ENCODE peak calls at places on chromosomes 12 and 14, in five cellular contexts. Q is HepG2, P is GM23338, H is Panc1, T is GM12891. C is an unnamed sample.
A peak's percentile ranks its signal among the peaks of the same experiment; 100 is the strongest.

GRCh38 chr12:19382111-19382526 is 57.2 kb upstream of the AEBP2 start:
- DNase-seq in P (peak; percentile 57), Q (peak; percentile 9), T (no peak), H (no peak), C (peak; percentile 32)

GRCh38 chr12:111434680-111435338 is 29.1 kb downstream of the SH2B3 start:
- DNase-seq in P (peak; percentile 41), Q (no peak), T (no peak), H (no peak), C (peak; percentile 93)

GRCh38 chr12:9971158-9971557 is at the start of gene CLEC12A:
- DNase-seq in Q (no peak), H (no peak), T (no peak), P (no peak), C (no peak)

GRCh38 chr14:37903561-37904191 is 304.0 kb upstream of the SSTR1 start:
- DNase-seq in Q (peak; percentile 75), H (peak; percentile 8), T (no peak), P (peak; percentile 85), C (no peak)

GRCh38 chr12:47328831-47329545 is 249.2 kb upstream of the AMIGO2 start:
- DNase-seq in P (no peak), Q (no peak), T (no peak), H (no peak), C (no peak)

GRCh38 chr12:31323466-31324115 is 2.4 kb downstream of the SINHCAF start:
- DNase-seq in P (peak; percentile 56), T (peak; percentile 20), Q (no peak), H (no peak), C (peak; percentile 92)

GRCh38 chr12:65740873-65741600 is 83.2 kb upstream of the HMGA2 start:
- DNase-seq in P (peak; percentile 93), H (peak; percentile 27), Q (peak; percentile 69), T (peak; percentile 65), C (peak; percentile 76)

GRCh38 chr14:97251423-97252155 is 454.4 kb downstream of the VRK1 start:
- DNase-seq in P (peak; percentile 71), Q (no peak), H (no peak), T (no peak), C (no peak)

GRCh38 chr14:102525213-102526143 is 15.9 kb upstream of the ANKRD9 start:
- DNase-seq in T (no peak), P (no peak), Q (peak; percentile 55), H (no peak), C (no peak)

GRCh38 chr12:92027243-92027642 is 118.4 kb downstream of the BTG1 start:
- DNase-seq in T (no peak), H (no peak), P (no peak), Q (no peak), C (no peak)

GRCh38 chr14:21059842-21060589 is 2.4 kb downstream of the RNASE8 start:
- DNase-seq in P (no peak), Q (no peak), T (no peak), H (no peak), C (no peak)

GRCh38 chr12:49296034-49296835 is 1.3 kb downstream of the PRPH start:
- DNase-seq in T (peak; percentile 90), H (no peak), Q (peak; percentile 27), P (peak; percentile 78), C (peak; percentile 86)

GRCh38 chr12:42789808-42790760 is 200.5 kb upstream of the PRICKLE1 start:
- DNase-seq in Q (no peak), T (no peak), H (no peak), P (no peak), C (no peak)

GRCh38 chr14:72060460-72060859 is 128.2 kb downstream of the RGS6 start:
- DNase-seq in T (no peak), Q (no peak), H (no peak), P (no peak), C (no peak)

GRCh38 chr12:6949063-6949594 is 2.0 kb upstream of the PTPN6 start:
- DNase-seq in Q (no peak), T (no peak), P (no peak), H (no peak), C (peak; percentile 79)

GRCh38 chr14:104087505-104087904 is 2.0 kb downstream of the ASPG start:
- DNase-seq in H (no peak), T (no peak), Q (no peak), P (peak; percentile 0), C (no peak)

GRCh38 chr12:117036547-117036946 is 62.7 kb downstream of the TESC start:
- DNase-seq in H (no peak), T (no peak), P (no peak), Q (no peak), C (peak; percentile 41)

GRCh38 chr14:96090441-96091148 is 51.4 kb downstream of the C14orf132 start:
- DNase-seq in H (no peak), P (no peak), Q (no peak), T (no peak), C (peak; percentile 72)

GRCh38 chr12:16726879-16727278 is 120.9 kb upstream of the LMO3 start:
- DNase-seq in T (no peak), Q (no peak), P (no peak), H (no peak), C (no peak)

GRCh38 chr12:47094804-47095203 is 15.0 kb upstream of the AMIGO2 start:
- DNase-seq in H (no peak), Q (no peak), T (no peak), P (no peak), C (no peak)

GRCh38 chr12:130953783-130954543 is at the start of gene ADGRD1:
- DNase-seq in Q (no peak), P (peak; percentile 38), T (no peak), H (no peak), C (no peak)

GRCh38 chr12:48815281-48816110 is 2.8 kb upstream of the CACNB3 start:
- DNase-seq in H (peak; percentile 48), Q (peak; percentile 41), T (no peak), P (peak; percentile 90), C (peak; percentile 83)

GRCh38 chr12:62466596-62467411 is at the start of gene MON2:
- DNase-seq in T (peak; percentile 89), H (peak; percentile 22), P (peak; percentile 89), Q (peak; percentile 73), C (peak; percentile 98)

GRCh38 chr12:12684375-12685106 is 11.4 kb downstream of the GPR19 start:
- DNase-seq in H (no peak), T (no peak), Q (peak; percentile 13), P (peak; percentile 99), C (no peak)

GRCh38 chr14:36086629-36087380 is 89.7 kb downstream of the PTCSC3 start:
- DNase-seq in T (no peak), P (no peak), H (no peak), Q (no peak), C (no peak)

GRCh38 chr14:40119321-40119720 is 687.1 kb upstream of the FBXO33 start:
- DNase-seq in Q (no peak), T (no peak), H (no peak), P (no peak), C (no peak)

GRCh38 chr14:69010632-69011031 is 31.5 kb upstream of the ACTN1 start:
- DNase-seq in H (no peak), Q (no peak), P (no peak), T (no peak), C (no peak)

GRCh38 chr14:68947802-68948201 is 31.3 kb downstream of the ACTN1 start:
- DNase-seq in H (no peak), T (no peak), P (no peak), Q (no peak), C (peak; percentile 70)

DNA sequence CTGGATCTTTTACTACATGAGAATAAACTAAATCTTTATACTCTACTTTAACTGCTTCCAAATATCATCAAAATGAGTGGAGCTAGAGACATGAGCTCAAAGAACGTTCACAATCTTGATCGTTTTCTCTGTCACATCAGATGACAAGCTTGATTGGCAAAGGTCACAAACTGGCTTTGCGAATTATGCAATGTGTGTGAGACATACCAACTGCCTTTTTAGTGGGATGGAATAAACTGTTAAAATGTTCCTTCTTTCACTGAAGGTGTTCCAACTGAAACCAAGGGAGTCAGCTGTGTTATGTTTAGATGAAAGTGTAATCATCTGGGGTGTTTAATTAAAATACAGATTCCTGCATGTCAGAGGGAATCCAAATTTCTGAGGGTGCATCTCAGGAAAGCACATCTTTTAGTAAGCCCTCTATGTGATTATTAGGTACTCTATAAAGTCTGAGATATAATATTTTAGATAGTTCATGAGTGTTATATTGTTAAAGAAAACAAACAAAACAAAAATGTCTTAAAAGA is 21.9 kb downstream of the KITLG start:
- DNase-seq in Q (no peak), P (no peak), H (no peak), T (no peak), C (no peak)
- TF ChIP-seq POLR2AphosphoS5 in Q (no peak), P (no peak), H (no peak), T (no peak), C (no peak)

GRCh38 chr12:132881853-132882252 is 5.6 kb downstream of the CHFR start:
- DNase-seq in T (no peak), P (no peak), Q (no peak), H (no peak), C (no peak)
- TF ChIP-seq POLR2AphosphoS5 in T (no peak), P (no peak), Q (no peak), H (no peak), C (no peak)

GRCh38 chr12:89345376-89345775 is 6.9 kb downstream of the DUSP6 start:
- DNase-seq in Q (no peak), P (no peak), T (no peak), H (no peak), C (no peak)

GRCh38 chr12:89347325-89347829 is 4.9 kb downstream of the DUSP6 start:
- DNase-seq in Q (no peak), H (no peak), P (no peak), T (no peak), C (no peak)

GRCh38 chr12:89344862-89345202 is 7.5 kb downstream of the DUSP6 start:
- DNase-seq in T (no peak), Q (peak; percentile 43), P (no peak), H (no peak), C (no peak)

GRCh38 chr12:89346741-89347324 is 5.5 kb downstream of the DUSP6 start:
- DNase-seq in H (no peak), T (no peak), P (peak; percentile 68), Q (peak; percentile 42), C (no peak)

GRCh38 chr12:89345830-89346740 is 6.2 kb downstream of the DUSP6 start:
- DNase-seq in P (peak; percentile 90), T (peak; percentile 46), H (no peak), Q (no peak), C (peak; percentile 88)
- TF ChIP-seq POLR2AphosphoS5 in P (no peak), T (no peak), H (no peak), Q (no peak), C (peak; percentile 92)

DNA sequence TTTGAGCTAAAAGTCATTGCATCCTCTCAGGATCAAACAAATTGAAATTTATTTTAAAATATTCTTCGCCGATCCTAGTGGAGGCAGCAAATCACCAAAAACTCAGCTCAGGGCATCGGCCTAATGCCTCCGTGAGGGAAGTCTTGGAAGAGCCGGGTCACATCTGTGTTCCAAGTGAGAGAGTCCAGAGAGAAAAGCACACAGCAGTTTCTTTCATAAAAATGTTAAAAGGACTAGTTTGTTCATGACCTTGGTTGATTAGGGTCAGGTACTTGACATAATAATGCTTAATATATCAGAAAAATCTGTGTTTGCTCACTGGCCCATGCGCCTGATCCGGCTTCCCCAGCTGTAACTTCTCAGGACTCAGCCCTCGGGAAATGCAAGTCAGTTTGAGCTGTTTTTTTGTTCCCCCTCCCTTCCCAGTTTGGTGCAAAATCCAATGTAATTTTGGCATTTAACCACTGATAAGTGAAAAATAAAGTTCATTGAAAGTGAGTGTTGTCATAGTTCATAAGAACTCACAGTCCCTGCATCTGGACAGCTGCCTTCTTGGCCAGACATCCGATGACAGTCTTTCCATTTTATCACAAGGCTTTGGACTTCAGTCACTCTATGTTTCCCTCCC is 161.7 kb downstream of the CAND1 start:
- DNase-seq in P (peak; percentile 47), Q (no peak), H (no peak), T (no peak), C (no peak)
- TF ChIP-seq POLR2AphosphoS5 in P (no peak), Q (no peak), H (no peak), T (no peak), C (no peak)

GRCh38 chr12:50401383-50402155 is 884 bp downstream of the LARP4 start:
- DNase-seq in H (no peak), Q (no peak), T (no peak), P (peak; percentile 57), C (no peak)
- TF ChIP-seq POLR2AphosphoS5 in H (no peak), Q (no peak), T (no peak), P (no peak), C (no peak)